ENCODE peak calls at places on chromosomes 7 and 10, in four cellular contexts. One of them, this sample, is unnamed.

GRCh38 chr7:30968747-30969603 is 5.2 kb downstream of the GHRHR start:
- DNase-seq in fibroblast of villous mesenchyme: no peak
- DNase-seq in activated naive CD4-positive, alpha-beta T cell treated with anti-CD3 and anti-CD28 coated beads for 36 hours: no peak
- DNase-seq in activated T-helper 1 cell treated with anti-CD3 and anti-CD28 coated beads, Interleukin-12 subunit alpha, Interleukin-12 subunit beta, Interleukin-2, Interleukin-4 antibody, amounts not matched to agents 30 ng/mL and 10 ng/mL and 1 ng/mL, durations not matched to agents 14 hours and 24 hours and 36 hours: no peak
- DNase-seq in this sample: no peak

GRCh38 chr7:1383398-1384112 is 75.7 kb downstream of the MICALL2 start:
- DNase-seq in activated T-helper 1 cell treated with anti-CD3 and anti-CD28 coated beads, Interleukin-12 subunit alpha, Interleukin-12 subunit beta, Interleukin-2, Interleukin-4 antibody, amounts not matched to agents 30 ng/mL and 10 ng/mL and 1 ng/mL, durations not matched to agents 14 hours and 24 hours and 36 hours: no peak
- DNase-seq in activated naive CD4-positive, alpha-beta T cell treated with anti-CD3 and anti-CD28 coated beads for 36 hours: no peak
- DNase-seq in fibroblast of villous mesenchyme: no peak
- DNase-seq in this sample: no peak

GRCh38 chr7:16204953-16205352 is 216.4 kb downstream of the CRPPA start:
- DNase-seq in activated T-helper 1 cell treated with anti-CD3 and anti-CD28 coated beads, Interleukin-12 subunit alpha, Interleukin-12 subunit beta, Interleukin-2, Interleukin-4 antibody, amounts not matched to agents 30 ng/mL and 10 ng/mL and 1 ng/mL, durations not matched to agents 14 hours and 24 hours and 36 hours: no peak
- DNase-seq in activated naive CD4-positive, alpha-beta T cell treated with anti-CD3 and anti-CD28 coated beads for 36 hours: no peak
- DNase-seq in fibroblast of villous mesenchyme: no peak
- DNase-seq in this sample: no peak

GRCh38 chr7:85205754-85206153 is 18.9 kb upstream of the SEMA3D start:
- DNase-seq in activated naive CD4-positive, alpha-beta T cell treated with anti-CD3 and anti-CD28 coated beads for 36 hours: no peak
- DNase-seq in activated T-helper 1 cell treated with anti-CD3 and anti-CD28 coated beads, Interleukin-12 subunit alpha, Interleukin-12 subunit beta, Interleukin-2, Interleukin-4 antibody, amounts not matched to agents 30 ng/mL and 10 ng/mL and 1 ng/mL, durations not matched to agents 14 hours and 24 hours and 36 hours: no peak
- DNase-seq in fibroblast of villous mesenchyme: no peak
- DNase-seq in this sample: no peak

GRCh38 chr10:19659920-19660655 is 156.1 kb upstream of the PLXDC2 start:
- DNase-seq in activated naive CD4-positive, alpha-beta T cell treated with anti-CD3 and anti-CD28 coated beads for 36 hours: no peak
- DNase-seq in fibroblast of villous mesenchyme: no peak
- DNase-seq in activated T-helper 1 cell treated with anti-CD3 and anti-CD28 coated beads, Interleukin-12 subunit alpha, Interleukin-12 subunit beta, Interleukin-2, Interleukin-4 antibody, amounts not matched to agents 30 ng/mL and 10 ng/mL and 1 ng/mL, durations not matched to agents 14 hours and 24 hours and 36 hours: no peak
- DNase-seq in this sample: no peak

GRCh38 chr7:151787348-151787747 is 89.6 kb downstream of the PRKAG2 start:
- DNase-seq in activated T-helper 1 cell treated with anti-CD3 and anti-CD28 coated beads, Interleukin-12 subunit alpha, Interleukin-12 subunit beta, Interleukin-2, Interleukin-4 antibody, amounts not matched to agents 30 ng/mL and 10 ng/mL and 1 ng/mL, durations not matched to agents 14 hours and 24 hours and 36 hours: no peak
- DNase-seq in fibroblast of villous mesenchyme: no peak
- DNase-seq in activated naive CD4-positive, alpha-beta T cell treated with anti-CD3 and anti-CD28 coated beads for 36 hours: no peak
- DNase-seq in this sample: no peak

GRCh38 chr10:73253226-73253557 is 748 bp upstream of the MRPS16 start:
- DNase-seq in activated naive CD4-positive, alpha-beta T cell treated with anti-CD3 and anti-CD28 coated beads for 36 hours: peak
- DNase-seq in activated T-helper 1 cell treated with anti-CD3 and anti-CD28 coated beads, Interleukin-12 subunit alpha, Interleukin-12 subunit beta, Interleukin-2, Interleukin-4 antibody, amounts not matched to agents 30 ng/mL and 10 ng/mL and 1 ng/mL, durations not matched to agents 14 hours and 24 hours and 36 hours: no peak
- DNase-seq in fibroblast of villous mesenchyme: no peak
- DNase-seq in this sample: no peak

GRCh38 chr10:130804281-130804680 is 507.2 kb downstream of the TCERG1L start:
- DNase-seq in activated T-helper 1 cell treated with anti-CD3 and anti-CD28 coated beads, Interleukin-12 subunit alpha, Interleukin-12 subunit beta, Interleukin-2, Interleukin-4 antibody, amounts not matched to agents 30 ng/mL and 10 ng/mL and 1 ng/mL, durations not matched to agents 14 hours and 24 hours and 36 hours: no peak
- DNase-seq in activated naive CD4-positive, alpha-beta T cell treated with anti-CD3 and anti-CD28 coated beads for 36 hours: no peak
- DNase-seq in fibroblast of villous mesenchyme: no peak
- DNase-seq in this sample: no peak

GRCh38 chr7:105454058-105454739 is 65.5 kb upstream of the SRPK2 start:
- DNase-seq in fibroblast of villous mesenchyme: peak
- DNase-seq in activated T-helper 1 cell treated with anti-CD3 and anti-CD28 coated beads, Interleukin-12 subunit alpha, Interleukin-12 subunit beta, Interleukin-2, Interleukin-4 antibody, amounts not matched to agents 30 ng/mL and 10 ng/mL and 1 ng/mL, durations not matched to agents 14 hours and 24 hours and 36 hours: no peak
- DNase-seq in activated naive CD4-positive, alpha-beta T cell treated with anti-CD3 and anti-CD28 coated beads for 36 hours: no peak
- DNase-seq in this sample: no peak

GRCh38 chr7:136405931-136406777 is 429.0 kb upstream of the MTPN start:
- DNase-seq in fibroblast of villous mesenchyme: peak
- DNase-seq in activated naive CD4-positive, alpha-beta T cell treated with anti-CD3 and anti-CD28 coated beads for 36 hours: peak
- DNase-seq in activated T-helper 1 cell treated with anti-CD3 and anti-CD28 coated beads, Interleukin-12 subunit alpha, Interleukin-12 subunit beta, Interleukin-2, Interleukin-4 antibody, amounts not matched to agents 30 ng/mL and 10 ng/mL and 1 ng/mL, durations not matched to agents 14 hours and 24 hours and 36 hours: no peak
- DNase-seq in this sample: peak

GRCh38 chr10:19862811-19863515 is 46.7 kb downstream of the PLXDC2 start:
- DNase-seq in activated naive CD4-positive, alpha-beta T cell treated with anti-CD3 and anti-CD28 coated beads for 36 hours: no peak
- DNase-seq in activated T-helper 1 cell treated with anti-CD3 and anti-CD28 coated beads, Interleukin-12 subunit alpha, Interleukin-12 subunit beta, Interleukin-2, Interleukin-4 antibody, amounts not matched to agents 30 ng/mL and 10 ng/mL and 1 ng/mL, durations not matched to agents 14 hours and 24 hours and 36 hours: no peak
- DNase-seq in fibroblast of villous mesenchyme: no peak
- DNase-seq in this sample: no peak

GRCh38 chr7:158648787-158649186 is 55.8 kb downstream of the NCAPG2 start:
- DNase-seq in activated T-helper 1 cell treated with anti-CD3 and anti-CD28 coated beads, Interleukin-12 subunit alpha, Interleukin-12 subunit beta, Interleukin-2, Interleukin-4 antibody, amounts not matched to agents 30 ng/mL and 10 ng/mL and 1 ng/mL, durations not matched to agents 14 hours and 24 hours and 36 hours: no peak
- DNase-seq in fibroblast of villous mesenchyme: no peak
- DNase-seq in activated naive CD4-positive, alpha-beta T cell treated with anti-CD3 and anti-CD28 coated beads for 36 hours: no peak
- DNase-seq in this sample: no peak

GRCh38 chr7:26369519-26370385 is 78.1 kb downstream of the SNX10 start:
- DNase-seq in activated naive CD4-positive, alpha-beta T cell treated with anti-CD3 and anti-CD28 coated beads for 36 hours: peak
- DNase-seq in fibroblast of villous mesenchyme: peak
- DNase-seq in activated T-helper 1 cell treated with anti-CD3 and anti-CD28 coated beads, Interleukin-12 subunit alpha, Interleukin-12 subunit beta, Interleukin-2, Interleukin-4 antibody, amounts not matched to agents 30 ng/mL and 10 ng/mL and 1 ng/mL, durations not matched to agents 14 hours and 24 hours and 36 hours: peak
- DNase-seq in this sample: no peak

GRCh38 chr7:89887489-89887888 is 266.8 kb upstream of the STEAP1 start:
- DNase-seq in activated naive CD4-positive, alpha-beta T cell treated with anti-CD3 and anti-CD28 coated beads for 36 hours: no peak
- DNase-seq in fibroblast of villous mesenchyme: no peak
- DNase-seq in activated T-helper 1 cell treated with anti-CD3 and anti-CD28 coated beads, Interleukin-12 subunit alpha, Interleukin-12 subunit beta, Interleukin-2, Interleukin-4 antibody, amounts not matched to agents 30 ng/mL and 10 ng/mL and 1 ng/mL, durations not matched to agents 14 hours and 24 hours and 36 hours: no peak
- DNase-seq in this sample: no peak

GRCh38 chr7:143408247-143408685 is 390 bp downstream of the EPHA1 start:
- DNase-seq in activated naive CD4-positive, alpha-beta T cell treated with anti-CD3 and anti-CD28 coated beads for 36 hours: no peak
- DNase-seq in fibroblast of villous mesenchyme: no peak
- DNase-seq in activated T-helper 1 cell treated with anti-CD3 and anti-CD28 coated beads, Interleukin-12 subunit alpha, Interleukin-12 subunit beta, Interleukin-2, Interleukin-4 antibody, amounts not matched to agents 30 ng/mL and 10 ng/mL and 1 ng/mL, durations not matched to agents 14 hours and 24 hours and 36 hours: no peak
- DNase-seq in this sample: no peak

GRCh38 chr10:119821172-119821571 is 51.5 kb downstream of the MCMBP start:
- DNase-seq in activated naive CD4-positive, alpha-beta T cell treated with anti-CD3 and anti-CD28 coated beads for 36 hours: no peak
- DNase-seq in activated T-helper 1 cell treated with anti-CD3 and anti-CD28 coated beads, Interleukin-12 subunit alpha, Interleukin-12 subunit beta, Interleukin-2, Interleukin-4 antibody, amounts not matched to agents 30 ng/mL and 10 ng/mL and 1 ng/mL, durations not matched to agents 14 hours and 24 hours and 36 hours: no peak
- DNase-seq in fibroblast of villous mesenchyme: no peak
- DNase-seq in this sample: no peak

GRCh38 chr7:43164757-43165156 is 52.3 kb downstream of the HECW1 start:
- DNase-seq in fibroblast of villous mesenchyme: peak
- DNase-seq in activated T-helper 1 cell treated with anti-CD3 and anti-CD28 coated beads, Interleukin-12 subunit alpha, Interleukin-12 subunit beta, Interleukin-2, Interleukin-4 antibody, amounts not matched to agents 30 ng/mL and 10 ng/mL and 1 ng/mL, durations not matched to agents 14 hours and 24 hours and 36 hours: no peak
- DNase-seq in activated naive CD4-positive, alpha-beta T cell treated with anti-CD3 and anti-CD28 coated beads for 36 hours: no peak
- DNase-seq in this sample: peak

GRCh38 chr10:72574636-72575035 is 51.2 kb downstream of the MICU1 start:
- DNase-seq in activated T-helper 1 cell treated with anti-CD3 and anti-CD28 coated beads, Interleukin-12 subunit alpha, Interleukin-12 subunit beta, Interleukin-2, Interleukin-4 antibody, amounts not matched to agents 30 ng/mL and 10 ng/mL and 1 ng/mL, durations not matched to agents 14 hours and 24 hours and 36 hours: no peak
- DNase-seq in activated naive CD4-positive, alpha-beta T cell treated with anti-CD3 and anti-CD28 coated beads for 36 hours: no peak
- DNase-seq in fibroblast of villous mesenchyme: no peak
- DNase-seq in this sample: no peak

GRCh38 chr7:51973942-51974341 is 657.3 kb upstream of the COBL start:
- DNase-seq in activated T-helper 1 cell treated with anti-CD3 and anti-CD28 coated beads, Interleukin-12 subunit alpha, Interleukin-12 subunit beta, Interleukin-2, Interleukin-4 antibody, amounts not matched to agents 30 ng/mL and 10 ng/mL and 1 ng/mL, durations not matched to agents 14 hours and 24 hours and 36 hours: no peak
- DNase-seq in activated naive CD4-positive, alpha-beta T cell treated with anti-CD3 and anti-CD28 coated beads for 36 hours: no peak
- DNase-seq in fibroblast of villous mesenchyme: no peak
- DNase-seq in this sample: no peak

GRCh38 chr10:125186431-125187170 is 26.2 kb upstream of the CTBP2 start:
- DNase-seq in fibroblast of villous mesenchyme: no peak
- DNase-seq in activated T-helper 1 cell treated with anti-CD3 and anti-CD28 coated beads, Interleukin-12 subunit alpha, Interleukin-12 subunit beta, Interleukin-2, Interleukin-4 antibody, amounts not matched to agents 30 ng/mL and 10 ng/mL and 1 ng/mL, durations not matched to agents 14 hours and 24 hours and 36 hours: no peak
- DNase-seq in activated naive CD4-positive, alpha-beta T cell treated with anti-CD3 and anti-CD28 coated beads for 36 hours: no peak
- DNase-seq in this sample: no peak

GRCh38 chr7:123768493-123768892 is 19.7 kb upstream of the WASL start:
- DNase-seq in activated naive CD4-positive, alpha-beta T cell treated with anti-CD3 and anti-CD28 coated beads for 36 hours: no peak
- DNase-seq in activated T-helper 1 cell treated with anti-CD3 and anti-CD28 coated beads, Interleukin-12 subunit alpha, Interleukin-12 subunit beta, Interleukin-2, Interleukin-4 antibody, amounts not matched to agents 30 ng/mL and 10 ng/mL and 1 ng/mL, durations not matched to agents 14 hours and 24 hours and 36 hours: no peak
- DNase-seq in fibroblast of villous mesenchyme: no peak
- DNase-seq in this sample: no peak

GRCh38 chr7:84950836-84951235 is 236.0 kb downstream of the SEMA3D start:
- DNase-seq in activated T-helper 1 cell treated with anti-CD3 and anti-CD28 coated beads, Interleukin-12 subunit alpha, Interleukin-12 subunit beta, Interleukin-2, Interleukin-4 antibody, amounts not matched to agents 30 ng/mL and 10 ng/mL and 1 ng/mL, durations not matched to agents 14 hours and 24 hours and 36 hours: no peak
- DNase-seq in fibroblast of villous mesenchyme: peak
- DNase-seq in activated naive CD4-positive, alpha-beta T cell treated with anti-CD3 and anti-CD28 coated beads for 36 hours: no peak
- DNase-seq in this sample: no peak

GRCh38 chr7:128792471-128793183 is 859 bp downstream of the CCDC136 start:
- DNase-seq in fibroblast of villous mesenchyme: no peak
- DNase-seq in activated naive CD4-positive, alpha-beta T cell treated with anti-CD3 and anti-CD28 coated beads for 36 hours: no peak
- DNase-seq in activated T-helper 1 cell treated with anti-CD3 and anti-CD28 coated beads, Interleukin-12 subunit alpha, Interleukin-12 subunit beta, Interleukin-2, Interleukin-4 antibody, amounts not matched to agents 30 ng/mL and 10 ng/mL and 1 ng/mL, durations not matched to agents 14 hours and 24 hours and 36 hours: no peak
- DNase-seq in this sample: no peak

GRCh38 chr7:95908499-95908898 is 136.1 kb downstream of the DYNC1I1 start:
- DNase-seq in fibroblast of villous mesenchyme: no peak
- DNase-seq in activated T-helper 1 cell treated with anti-CD3 and anti-CD28 coated beads, Interleukin-12 subunit alpha, Interleukin-12 subunit beta, Interleukin-2, Interleukin-4 antibody, amounts not matched to agents 30 ng/mL and 10 ng/mL and 1 ng/mL, durations not matched to agents 14 hours and 24 hours and 36 hours: no peak
- DNase-seq in activated naive CD4-positive, alpha-beta T cell treated with anti-CD3 and anti-CD28 coated beads for 36 hours: no peak
- DNase-seq in this sample: no peak

GRCh38 chr10:48655426-48656240 is 29.0 kb upstream of the WDFY4 start:
- DNase-seq in fibroblast of villous mesenchyme: peak
- DNase-seq in activated naive CD4-positive, alpha-beta T cell treated with anti-CD3 and anti-CD28 coated beads for 36 hours: no peak
- DNase-seq in activated T-helper 1 cell treated with anti-CD3 and anti-CD28 coated beads, Interleukin-12 subunit alpha, Interleukin-12 subunit beta, Interleukin-2, Interleukin-4 antibody, amounts not matched to agents 30 ng/mL and 10 ng/mL and 1 ng/mL, durations not matched to agents 14 hours and 24 hours and 36 hours: no peak
- DNase-seq in this sample: no peak

GRCh38 chr7:101815826-101816488 is 1.5 kb upstream of the CUX1 start:
- DNase-seq in activated T-helper 1 cell treated with anti-CD3 and anti-CD28 coated beads, Interleukin-12 subunit alpha, Interleukin-12 subunit beta, Interleukin-2, Interleukin-4 antibody, amounts not matched to agents 30 ng/mL and 10 ng/mL and 1 ng/mL, durations not matched to agents 14 hours and 24 hours and 36 hours: peak
- DNase-seq in fibroblast of villous mesenchyme: peak
- DNase-seq in activated naive CD4-positive, alpha-beta T cell treated with anti-CD3 and anti-CD28 coated beads for 36 hours: peak
- DNase-seq in this sample: peak

GRCh38 chr7:66741-67140 is 125.6 kb upstream of the FAM20C start:
- DNase-seq in activated T-helper 1 cell treated with anti-CD3 and anti-CD28 coated beads, Interleukin-12 subunit alpha, Interleukin-12 subunit beta, Interleukin-2, Interleukin-4 antibody, amounts not matched to agents 30 ng/mL and 10 ng/mL and 1 ng/mL, durations not matched to agents 14 hours and 24 hours and 36 hours: no peak
- DNase-seq in activated naive CD4-positive, alpha-beta T cell treated with anti-CD3 and anti-CD28 coated beads for 36 hours: no peak
- DNase-seq in fibroblast of villous mesenchyme: no peak
- DNase-seq in this sample: no peak

GRCh38 chr10:103692421-103693069 is 162.8 kb downstream of the SH3PXD2A start:
- DNase-seq in activated T-helper 1 cell treated with anti-CD3 and anti-CD28 coated beads, Interleukin-12 subunit alpha, Interleukin-12 subunit beta, Interleukin-2, Interleukin-4 antibody, amounts not matched to agents 30 ng/mL and 10 ng/mL and 1 ng/mL, durations not matched to agents 14 hours and 24 hours and 36 hours: no peak
- DNase-seq in fibroblast of villous mesenchyme: no peak
- DNase-seq in activated naive CD4-positive, alpha-beta T cell treated with anti-CD3 and anti-CD28 coated beads for 36 hours: peak
- DNase-seq in this sample: peak

GRCh38 chr7:134813668-134814067 is 34.2 kb downstream of the CALD1 start:
- DNase-seq in fibroblast of villous mesenchyme: peak
- DNase-seq in activated T-helper 1 cell treated with anti-CD3 and anti-CD28 coated beads, Interleukin-12 subunit alpha, Interleukin-12 subunit beta, Interleukin-2, Interleukin-4 antibody, amounts not matched to agents 30 ng/mL and 10 ng/mL and 1 ng/mL, durations not matched to agents 14 hours and 24 hours and 36 hours: no peak
- DNase-seq in activated naive CD4-positive, alpha-beta T cell treated with anti-CD3 and anti-CD28 coated beads for 36 hours: no peak
- DNase-seq in this sample: no peak

GRCh38 chr7:42263971-42264370 is 27.0 kb upstream of the GLI3 start:
- DNase-seq in activated T-helper 1 cell treated with anti-CD3 and anti-CD28 coated beads, Interleukin-12 subunit alpha, Interleukin-12 subunit beta, Interleukin-2, Interleukin-4 antibody, amounts not matched to agents 30 ng/mL and 10 ng/mL and 1 ng/mL, durations not matched to agents 14 hours and 24 hours and 36 hours: no peak
- DNase-seq in activated naive CD4-positive, alpha-beta T cell treated with anti-CD3 and anti-CD28 coated beads for 36 hours: no peak
- DNase-seq in fibroblast of villous mesenchyme: no peak
- DNase-seq in this sample: no peak

GRCh38 chr7:41762641-41763040 is 59.8 kb upstream of the INHBA start:
- DNase-seq in activated T-helper 1 cell treated with anti-CD3 and anti-CD28 coated beads, Interleukin-12 subunit alpha, Interleukin-12 subunit beta, Interleukin-2, Interleukin-4 antibody, amounts not matched to agents 30 ng/mL and 10 ng/mL and 1 ng/mL, durations not matched to agents 14 hours and 24 hours and 36 hours: no peak
- DNase-seq in activated naive CD4-positive, alpha-beta T cell treated with anti-CD3 and anti-CD28 coated beads for 36 hours: no peak
- DNase-seq in fibroblast of villous mesenchyme: no peak
- DNase-seq in this sample: no peak

GRCh38 chr7:105800849-105801534 is 75.4 kb downstream of the ATXN7L1 start:
- DNase-seq in activated naive CD4-positive, alpha-beta T cell treated with anti-CD3 and anti-CD28 coated beads for 36 hours: no peak
- DNase-seq in activated T-helper 1 cell treated with anti-CD3 and anti-CD28 coated beads, Interleukin-12 subunit alpha, Interleukin-12 subunit beta, Interleukin-2, Interleukin-4 antibody, amounts not matched to agents 30 ng/mL and 10 ng/mL and 1 ng/mL, durations not matched to agents 14 hours and 24 hours and 36 hours: no peak
- DNase-seq in fibroblast of villous mesenchyme: no peak
- DNase-seq in this sample: no peak